ENCODE peak calls at places on chromosomes 16 and 17, in four cellular contexts. J is A549, E is K562, B is IMR-90. W is an unnamed sample.

GRCh38 chr16:50209548-50210265 is 56.6 kb downstream of the TENT4B start:
- DNase-seq in J (no peak), E (no peak), B (no peak), W (no peak)

GRCh38 chr16:9407206-9407758 is 315.8 kb downstream of the HAPSTR1 start:
- DNase-seq in E (no peak), J (no peak), B (no peak), W (no peak)

GRCh38 chr17:68431661-68432071 is 25.6 kb downstream of the WIPI1 start:
- DNase-seq in B (peak; percentile 23), J (peak; percentile 50), E (peak; percentile 45), W (no peak)

GRCh38 chr16:69672998-69673713 is 53.2 kb downstream of the NQO1 start:
- DNase-seq in E (no peak), B (peak; percentile 44), J (no peak), W (no peak)

GRCh38 chr17:5560361-5560988 is 23.8 kb downstream of the NLRP1 start:
- DNase-seq in J (no peak), B (no peak), E (no peak), W (no peak)

GRCh38 chr17:83129676-83130075 is 50.3 kb downstream of the METRNL start:
- DNase-seq in B (no peak), E (no peak), J (no peak), W (no peak)

GRCh38 chr17:80857721-80858171 is 133.9 kb upstream of the CHMP6 start:
- DNase-seq in B (no peak), J (no peak), E (no peak), W (no peak)

GRCh38 chr17:74647871-74648672 is 24.5 kb upstream of the CD300E start:
- DNase-seq in B (no peak), J (no peak), E (no peak), W (no peak)

GRCh38 chr16:17607075-17607509 is 136.3 kb upstream of the XYLT1 start:
- DNase-seq in E (no peak), B (no peak), J (no peak), W (no peak)

GRCh38 chr16:89320717-89321501 is 103.4 kb downstream of the ZNF778 start:
- DNase-seq in J (peak; percentile 56), B (peak; percentile 61), E (peak; percentile 92), W (no peak)

GRCh38 chr16:30533748-30534367 is 800 bp downstream of the ZNF747 start:
- DNase-seq in E (no peak), J (no peak), B (no peak), W (no peak)

GRCh38 chr16:25030420-25031131 is 15.4 kb upstream of the ARHGAP17 start:
- DNase-seq in J (no peak), B (no peak), E (no peak), W (no peak)

GRCh38 chr17:46002311-46002972 is 3.4 kb downstream of the STH start:
- DNase-seq in B (peak; percentile 51), E (peak; percentile 77), J (peak; percentile 69), W (peak; percentile 16)

GRCh38 chr17:71052971-71053370 is 883.6 kb downstream of the KCNJ2 start:
- DNase-seq in J (no peak), E (no peak), B (no peak), W (no peak)

GRCh38 chr17:17774009-17774881 is 62.5 kb downstream of the SREBF1 start:
- DNase-seq in J (peak; percentile 74), E (no peak), B (peak; percentile 52), W (no peak)

GRCh38 chr17:67390646-67391480 is 13.8 kb downstream of the PITPNC1 start:
- DNase-seq in E (no peak), J (peak; percentile 83), B (peak; percentile 99), W (peak; percentile 87)

GRCh38 chr17:77308768-77309726 is 168.3 kb downstream of the SEC14L1 start:
- DNase-seq in J (no peak), B (peak; percentile 74), E (no peak), W (no peak)

GRCh38 chr17:68080411-68081150 is 45.0 kb downstream of the KPNA2 start:
- DNase-seq in J (no peak), B (no peak), E (no peak), W (no peak)

GRCh38 chr16:85759136-85759535 is 8.2 kb upstream of the C16orf74 start:
- DNase-seq in J (no peak), E (no peak), B (no peak), W (no peak)
- TF ChIP-seq ELK1 in J (no peak), E (no peak), B (no peak), W (no peak)

DNA sequence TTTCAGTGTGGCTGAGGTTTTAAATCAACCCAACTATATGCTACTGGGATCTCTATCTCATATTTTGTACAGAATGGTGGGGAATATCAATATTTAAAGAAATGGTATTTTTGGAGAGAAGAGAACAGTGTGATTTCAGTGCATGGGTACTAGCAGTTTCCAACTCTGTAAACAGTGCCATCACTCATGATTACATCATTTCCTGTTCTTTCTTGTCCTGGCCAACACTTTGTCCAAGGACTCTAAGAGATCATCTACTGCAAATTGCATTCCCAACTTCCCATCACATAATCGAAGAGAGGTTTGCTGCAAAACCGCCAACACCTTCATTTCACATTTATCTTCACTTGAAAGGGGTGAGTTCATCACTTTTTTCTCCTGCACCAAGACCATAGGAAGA is 192.2 kb upstream of the HSBP1 start:
- DNase-seq in B (peak; percentile 48), E (no peak), J (no peak), W (no peak)
- TF ChIP-seq ELK1 in B (no peak), E (no peak), J (no peak), W (no peak)

GRCh38 chr16:57383276-57384247 is 11.3 kb downstream of the CX3CL1 start:
- DNase-seq in J (no peak), E (no peak), B (peak; percentile 36), W (no peak)
- TF ChIP-seq ELK1 in J (no peak), E (no peak), B (no peak), W (no peak)

GRCh38 chr17:15413101-15413750 is 54.2 kb downstream of the CDRT4 start:
- DNase-seq in J (no peak), E (no peak), B (no peak), W (no peak)

GRCh38 chr17:15412606-15413005 is 54.8 kb downstream of the CDRT4 start:
- DNase-seq in E (no peak), J (no peak), B (no peak), W (no peak)

GRCh38 chr17:15411556-15412198 is 55.7 kb downstream of the CDRT4 start:
- DNase-seq in E (no peak), B (no peak), J (no peak), W (no peak)

GRCh38 chr17:15408803-15409202 is 58.6 kb downstream of the CDRT4 start:
- DNase-seq in J (peak; percentile 21), B (no peak), E (no peak), W (no peak)

DNA sequence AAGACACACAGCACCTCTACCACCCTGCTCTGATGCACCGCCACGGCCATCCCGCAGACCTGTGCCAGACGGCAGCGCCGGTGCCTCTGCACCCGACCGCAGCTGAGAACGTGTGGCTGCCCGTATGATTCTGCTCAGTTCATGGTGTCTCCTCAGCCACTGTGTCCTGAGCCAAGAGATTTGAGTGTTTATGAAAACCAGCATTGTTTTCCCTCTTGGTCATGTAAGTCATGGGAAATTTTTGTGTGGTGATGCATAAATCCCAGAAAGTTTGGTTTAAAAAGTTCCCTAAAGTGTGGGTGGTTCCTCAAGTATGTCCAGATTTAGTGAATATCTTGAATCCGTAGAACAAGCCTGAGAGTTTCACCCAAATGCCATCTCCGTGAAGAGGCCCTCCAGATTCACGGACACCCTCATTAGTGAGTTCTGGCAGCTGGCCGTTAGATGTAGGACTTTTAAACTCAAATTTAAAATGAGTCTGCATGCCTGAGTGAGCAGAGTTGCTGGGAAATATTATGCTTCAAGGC is 57.6 kb downstream of the CDRT4 start:
- DNase-seq in B (peak; percentile 98), J (no peak), E (no peak), W (no peak)
- TF ChIP-seq ELK1 in B (no peak), J (no peak), E (no peak), W (no peak)

W was measured in GM12878.